ENCODE peak calls at places on chromosomes 16 and 17, in four cellular contexts. One of them, this sample, is unnamed.

GRCh38 chr16:60107920-60108319 is 1373.8 kb upstream of the GOT2 start:
- DNase-seq in NCI-H460: no peak
- DNase-seq in activated T-cell treated with anti-CD3 and anti-CD28 coated beads for 24 hours: no peak
- DNase-seq in stimulated activated naive CD8-positive, alpha-beta T cell treated with anti-CD3 and anti-CD28 coated beads, Interleukin-15, amount 100 ng/mL, for 72 hours: no peak
- DNase-seq in this sample: no peak

GRCh38 chr17:47905221-47905733 is 9.2 kb downstream of the SP2 start:
- DNase-seq in NCI-H460: no peak
- DNase-seq in activated T-cell treated with anti-CD3 and anti-CD28 coated beads for 24 hours: no peak
- DNase-seq in stimulated activated naive CD8-positive, alpha-beta T cell treated with anti-CD3 and anti-CD28 coated beads, Interleukin-15, amount 100 ng/mL, for 72 hours: no peak
- DNase-seq in this sample: peak

GRCh38 chr16:621526-622105 is 9.2 kb upstream of the WFIKKN1 start:
- DNase-seq in NCI-H460: no peak
- DNase-seq in activated T-cell treated with anti-CD3 and anti-CD28 coated beads for 24 hours: no peak
- DNase-seq in stimulated activated naive CD8-positive, alpha-beta T cell treated with anti-CD3 and anti-CD28 coated beads, Interleukin-15, amount 100 ng/mL, for 72 hours: no peak
- DNase-seq in this sample: no peak

GRCh38 chr17:44121206-44121605 is 2.2 kb downstream of the HDAC5 start:
- DNase-seq in NCI-H460: no peak
- DNase-seq in activated T-cell treated with anti-CD3 and anti-CD28 coated beads for 24 hours: no peak
- DNase-seq in stimulated activated naive CD8-positive, alpha-beta T cell treated with anti-CD3 and anti-CD28 coated beads, Interleukin-15, amount 100 ng/mL, for 72 hours: no peak
- DNase-seq in this sample: no peak

GRCh38 chr17:36675786-36676185 is 74.4 kb downstream of the MRM1 start:
- DNase-seq in NCI-H460: no peak
- DNase-seq in activated T-cell treated with anti-CD3 and anti-CD28 coated beads for 24 hours: no peak
- DNase-seq in stimulated activated naive CD8-positive, alpha-beta T cell treated with anti-CD3 and anti-CD28 coated beads, Interleukin-15, amount 100 ng/mL, for 72 hours: no peak
- DNase-seq in this sample: no peak

GRCh38 chr16:88118376-88118775 is 167.1 kb downstream of the BANP start:
- DNase-seq in NCI-H460: no peak
- DNase-seq in activated T-cell treated with anti-CD3 and anti-CD28 coated beads for 24 hours: no peak
- DNase-seq in stimulated activated naive CD8-positive, alpha-beta T cell treated with anti-CD3 and anti-CD28 coated beads, Interleukin-15, amount 100 ng/mL, for 72 hours: no peak
- DNase-seq in this sample: no peak

GRCh38 chr16:68608330-68608729 is 36.8 kb upstream of the CDH3 start:
- DNase-seq in NCI-H460: no peak
- DNase-seq in activated T-cell treated with anti-CD3 and anti-CD28 coated beads for 24 hours: no peak
- DNase-seq in stimulated activated naive CD8-positive, alpha-beta T cell treated with anti-CD3 and anti-CD28 coated beads, Interleukin-15, amount 100 ng/mL, for 72 hours: no peak
- DNase-seq in this sample: no peak

GRCh38 chr17:21368545-21369246 is 7.5 kb upstream of the KCNJ12 start:
- DNase-seq in NCI-H460: peak
- DNase-seq in activated T-cell treated with anti-CD3 and anti-CD28 coated beads for 24 hours: no peak
- DNase-seq in stimulated activated naive CD8-positive, alpha-beta T cell treated with anti-CD3 and anti-CD28 coated beads, Interleukin-15, amount 100 ng/mL, for 72 hours: no peak
- DNase-seq in this sample: no peak

GRCh38 chr17:67111808-67112207 is 67.5 kb downstream of the CACNG1 start:
- DNase-seq in NCI-H460: no peak
- DNase-seq in activated T-cell treated with anti-CD3 and anti-CD28 coated beads for 24 hours: no peak
- DNase-seq in stimulated activated naive CD8-positive, alpha-beta T cell treated with anti-CD3 and anti-CD28 coated beads, Interleukin-15, amount 100 ng/mL, for 72 hours: no peak
- DNase-seq in this sample: no peak

GRCh38 chr17:4329838-4330237 is 36.6 kb downstream of the UBE2G1 start:
- DNase-seq in NCI-H460: peak
- DNase-seq in activated T-cell treated with anti-CD3 and anti-CD28 coated beads for 24 hours: no peak
- DNase-seq in stimulated activated naive CD8-positive, alpha-beta T cell treated with anti-CD3 and anti-CD28 coated beads, Interleukin-15, amount 100 ng/mL, for 72 hours: no peak
- DNase-seq in this sample: no peak

GRCh38 chr16:54792811-54793210 is 137.9 kb upstream of the IRX5 start:
- DNase-seq in NCI-H460: no peak
- DNase-seq in activated T-cell treated with anti-CD3 and anti-CD28 coated beads for 24 hours: no peak
- DNase-seq in stimulated activated naive CD8-positive, alpha-beta T cell treated with anti-CD3 and anti-CD28 coated beads, Interleukin-15, amount 100 ng/mL, for 72 hours: no peak
- DNase-seq in this sample: no peak

GRCh38 chr17:66347661-66348604 is 45.5 kb downstream of the PRKCA start:
- DNase-seq in NCI-H460: no peak
- DNase-seq in activated T-cell treated with anti-CD3 and anti-CD28 coated beads for 24 hours: no peak
- DNase-seq in stimulated activated naive CD8-positive, alpha-beta T cell treated with anti-CD3 and anti-CD28 coated beads, Interleukin-15, amount 100 ng/mL, for 72 hours: no peak
- DNase-seq in this sample: peak

GRCh38 chr17:61942085-61942484 is 14.3 kb upstream of the INTS2 start:
- DNase-seq in NCI-H460: no peak
- DNase-seq in activated T-cell treated with anti-CD3 and anti-CD28 coated beads for 24 hours: no peak
- DNase-seq in stimulated activated naive CD8-positive, alpha-beta T cell treated with anti-CD3 and anti-CD28 coated beads, Interleukin-15, amount 100 ng/mL, for 72 hours: no peak
- DNase-seq in this sample: no peak

GRCh38 chr16:30115238-30115637 is 1.9 kb upstream of the GDPD3 start:
- DNase-seq in NCI-H460: no peak
- DNase-seq in activated T-cell treated with anti-CD3 and anti-CD28 coated beads for 24 hours: no peak
- DNase-seq in stimulated activated naive CD8-positive, alpha-beta T cell treated with anti-CD3 and anti-CD28 coated beads, Interleukin-15, amount 100 ng/mL, for 72 hours: no peak
- DNase-seq in this sample: peak

GRCh38 chr17:55162556-55162946 is 102.2 kb upstream of the HLF start:
- DNase-seq in NCI-H460: no peak
- DNase-seq in activated T-cell treated with anti-CD3 and anti-CD28 coated beads for 24 hours: no peak
- DNase-seq in stimulated activated naive CD8-positive, alpha-beta T cell treated with anti-CD3 and anti-CD28 coated beads, Interleukin-15, amount 100 ng/mL, for 72 hours: no peak
- DNase-seq in this sample: no peak

GRCh38 chr16:27446721-27447120 is 44.7 kb downstream of the IL21R start:
- DNase-seq in NCI-H460: no peak
- DNase-seq in activated T-cell treated with anti-CD3 and anti-CD28 coated beads for 24 hours: no peak
- DNase-seq in stimulated activated naive CD8-positive, alpha-beta T cell treated with anti-CD3 and anti-CD28 coated beads, Interleukin-15, amount 100 ng/mL, for 72 hours: peak
- DNase-seq in this sample: no peak

GRCh38 chr17:35972066-35972465 is 9.2 kb downstream of the CCL16 start:
- DNase-seq in NCI-H460: no peak
- DNase-seq in activated T-cell treated with anti-CD3 and anti-CD28 coated beads for 24 hours: no peak
- DNase-seq in stimulated activated naive CD8-positive, alpha-beta T cell treated with anti-CD3 and anti-CD28 coated beads, Interleukin-15, amount 100 ng/mL, for 72 hours: no peak
- DNase-seq in this sample: no peak

GRCh38 chr17:40612510-40613244 is 34.9 kb downstream of the SMARCE1 start:
- DNase-seq in NCI-H460: no peak
- DNase-seq in activated T-cell treated with anti-CD3 and anti-CD28 coated beads for 24 hours: no peak
- DNase-seq in stimulated activated naive CD8-positive, alpha-beta T cell treated with anti-CD3 and anti-CD28 coated beads, Interleukin-15, amount 100 ng/mL, for 72 hours: peak
- DNase-seq in this sample: no peak

GRCh38 chr17:2402517-2402916 is 1.7 kb upstream of the MNT start:
- DNase-seq in NCI-H460: no peak
- DNase-seq in activated T-cell treated with anti-CD3 and anti-CD28 coated beads for 24 hours: no peak
- DNase-seq in stimulated activated naive CD8-positive, alpha-beta T cell treated with anti-CD3 and anti-CD28 coated beads, Interleukin-15, amount 100 ng/mL, for 72 hours: no peak
- DNase-seq in this sample: no peak

GRCh38 chr17:68512967-68513474 is 791 bp downstream of the PRKAR1A start:
- DNase-seq in NCI-H460: peak
- DNase-seq in activated T-cell treated with anti-CD3 and anti-CD28 coated beads for 24 hours: no peak
- DNase-seq in stimulated activated naive CD8-positive, alpha-beta T cell treated with anti-CD3 and anti-CD28 coated beads, Interleukin-15, amount 100 ng/mL, for 72 hours: peak
- DNase-seq in this sample: peak

GRCh38 chr16:65888201-65888600 is 478.3 kb upstream of the CDH5 start:
- DNase-seq in NCI-H460: no peak
- DNase-seq in activated T-cell treated with anti-CD3 and anti-CD28 coated beads for 24 hours: no peak
- DNase-seq in stimulated activated naive CD8-positive, alpha-beta T cell treated with anti-CD3 and anti-CD28 coated beads, Interleukin-15, amount 100 ng/mL, for 72 hours: no peak
- DNase-seq in this sample: no peak

GRCh38 chr16:57813466-57813865 is 11.2 kb upstream of the KIFC3 start:
- DNase-seq in NCI-H460: no peak
- DNase-seq in activated T-cell treated with anti-CD3 and anti-CD28 coated beads for 24 hours: no peak
- DNase-seq in stimulated activated naive CD8-positive, alpha-beta T cell treated with anti-CD3 and anti-CD28 coated beads, Interleukin-15, amount 100 ng/mL, for 72 hours: no peak
- DNase-seq in this sample: no peak

GRCh38 chr17:17416400-17417360 is 60.1 kb upstream of the MED9 start:
- DNase-seq in NCI-H460: peak
- DNase-seq in activated T-cell treated with anti-CD3 and anti-CD28 coated beads for 24 hours: no peak
- DNase-seq in stimulated activated naive CD8-positive, alpha-beta T cell treated with anti-CD3 and anti-CD28 coated beads, Interleukin-15, amount 100 ng/mL, for 72 hours: peak
- DNase-seq in this sample: no peak

This sample was measured in colonic mucosa.